ENCODE peak calls at places on chromosomes 3 and 15, in four cellular contexts. One of them, this sample, is unnamed.
A peak's percentile ranks its signal among the peaks of the same experiment; 100 is the strongest.

GRCh38 chr3:172203522-172204258 is 164.3 kb downstream of the FNDC3B start:
- DNase-seq in endothelial cell of umbilical vein: no peak
- DNase-seq in H1: no peak
- DNase-seq in GM12878: no peak
- DNase-seq in this sample: no peak

GRCh38 chr3:192639987-192640386 is 87.4 kb downstream of the FGF12 start:
- DNase-seq in endothelial cell of umbilical vein: no peak
- DNase-seq in H1: no peak
- DNase-seq in GM12878: no peak
- DNase-seq in this sample: no peak

GRCh38 chr3:72100062-72100511 is 315.1 kb upstream of the PROK2 start:
- DNase-seq in endothelial cell of umbilical vein: no peak
- DNase-seq in H1: no peak
- DNase-seq in GM12878: no peak
- DNase-seq in this sample: no peak

GRCh38 chr15:45026646-45027045 is 3.7 kb downstream of the SORD start:
- DNase-seq in endothelial cell of umbilical vein: peak; percentile 81
- DNase-seq in H1: no peak
- DNase-seq in GM12878: no peak
- DNase-seq in this sample: no peak

GRCh38 chr3:131387796-131388195 is 6.2 kb downstream of the NUDT16 start:
- DNase-seq in endothelial cell of umbilical vein: peak; percentile 27
- DNase-seq in H1: no peak
- DNase-seq in GM12878: no peak
- DNase-seq in this sample: no peak

GRCh38 chr3:78872195-78872594 is 895.6 kb downstream of the ROBO1 start:
- DNase-seq in endothelial cell of umbilical vein: peak; percentile 79
- DNase-seq in H1: no peak
- DNase-seq in GM12878: no peak
- DNase-seq in this sample: no peak

GRCh38 chr3:13411186-13411860 is 8.8 kb downstream of the NUP210 start:
- DNase-seq in endothelial cell of umbilical vein: no peak
- DNase-seq in H1: no peak
- DNase-seq in GM12878: no peak
- DNase-seq in this sample: no peak

GRCh38 chr3:155525324-155525833 is 219.5 kb downstream of the PLCH1 start:
- DNase-seq in endothelial cell of umbilical vein: no peak
- DNase-seq in H1: no peak
- DNase-seq in GM12878: no peak
- DNase-seq in this sample: no peak

GRCh38 chr3:31405515-31405914 is 127.2 kb upstream of the STT3B start:
- DNase-seq in endothelial cell of umbilical vein: no peak
- DNase-seq in H1: no peak
- DNase-seq in GM12878: no peak
- DNase-seq in this sample: no peak

GRCh38 chr3:146465713-146466465 is 3.5 kb downstream of the PLSCR2 start:
- DNase-seq in endothelial cell of umbilical vein: no peak
- DNase-seq in H1: no peak
- DNase-seq in GM12878: no peak
- DNase-seq in this sample: no peak

GRCh38 chr3:127083778-127084355 is 101.0 kb downstream of the PLXNA1 start:
- DNase-seq in endothelial cell of umbilical vein: no peak
- DNase-seq in H1: no peak
- DNase-seq in GM12878: no peak
- DNase-seq in this sample: no peak

GRCh38 chr3:66396161-66396760 is 104.6 kb downstream of the LRIG1 start:
- DNase-seq in endothelial cell of umbilical vein: no peak
- DNase-seq in H1: no peak
- DNase-seq in GM12878: no peak
- DNase-seq in this sample: no peak

GRCh38 chr3:195566797-195567196 is 16.9 kb downstream of the APOD start:
- DNase-seq in endothelial cell of umbilical vein: no peak
- DNase-seq in H1: no peak
- DNase-seq in GM12878: no peak
- DNase-seq in this sample: no peak

GRCh38 chr3:119594066-119594465 is 3.6 kb upstream of the PLA1A start:
- DNase-seq in endothelial cell of umbilical vein: no peak
- DNase-seq in H1: no peak
- DNase-seq in GM12878: no peak
- DNase-seq in this sample: no peak

GRCh38 chr3:120604784-120605183 is 8.6 kb downstream of the NDUFB4 start:
- DNase-seq in endothelial cell of umbilical vein: no peak
- DNase-seq in H1: no peak
- DNase-seq in GM12878: no peak
- DNase-seq in this sample: no peak

GRCh38 chr3:157938154-157938774 is 168.0 kb downstream of the SHOX2 start:
- DNase-seq in endothelial cell of umbilical vein: no peak
- DNase-seq in H1: no peak
- DNase-seq in GM12878: no peak
- DNase-seq in this sample: no peak

GRCh38 chr3:23550402-23550801 is 255.4 kb upstream of the UBE2E1 start:
- DNase-seq in endothelial cell of umbilical vein: no peak
- DNase-seq in H1: no peak
- DNase-seq in GM12878: peak; percentile 39
- DNase-seq in this sample: no peak

GRCh38 chr15:64507293-64507802 is 47.0 kb downstream of the ZNF609 start:
- DNase-seq in endothelial cell of umbilical vein: peak; percentile 82
- DNase-seq in H1: no peak
- DNase-seq in GM12878: peak; percentile 48
- DNase-seq in this sample: no peak

GRCh38 chr3:169661567-169662214 is 1.8 kb downstream of the MECOM start:
- DNase-seq in endothelial cell of umbilical vein: peak; percentile 65
- DNase-seq in H1: no peak
- DNase-seq in GM12878: no peak
- DNase-seq in this sample: no peak

GRCh38 chr15:40340038-40340739 is 550 bp downstream of the CCDC9B start:
- DNase-seq in endothelial cell of umbilical vein: peak; percentile 67
- DNase-seq in H1: no peak
- DNase-seq in GM12878: no peak
- DNase-seq in this sample: no peak

GRCh38 chr15:85580914-85581313 is 200.5 kb downstream of the AKAP13 start:
- DNase-seq in endothelial cell of umbilical vein: no peak
- DNase-seq in H1: no peak
- DNase-seq in GM12878: no peak
- DNase-seq in this sample: no peak

GRCh38 chr15:42110367-42110766 is 16.0 kb upstream of the PLA2G4D start:
- DNase-seq in endothelial cell of umbilical vein: no peak
- DNase-seq in H1: no peak
- DNase-seq in GM12878: no peak
- DNase-seq in this sample: no peak

GRCh38 chr15:92914103-92914499 is 14.0 kb downstream of the CHD2 start:
- DNase-seq in endothelial cell of umbilical vein: no peak
- DNase-seq in H1: no peak
- DNase-seq in GM12878: no peak
- DNase-seq in this sample: no peak

GRCh38 chr3:56775931-56776461 is 25.8 kb downstream of the ARHGEF3 start:
- DNase-seq in endothelial cell of umbilical vein: no peak
- DNase-seq in H1: no peak
- DNase-seq in GM12878: no peak
- DNase-seq in this sample: no peak

GRCh38 chr3:48990636-48991421 is 788 bp downstream of the P4HTM start:
- DNase-seq in endothelial cell of umbilical vein: peak; percentile 52
- DNase-seq in H1: no peak
- DNase-seq in GM12878: no peak
- DNase-seq in this sample: no peak

GRCh38 chr15:74330861-74331408 is 36.5 kb downstream of the CYP11A1 start:
- DNase-seq in endothelial cell of umbilical vein: no peak
- DNase-seq in H1: no peak
- DNase-seq in GM12878: no peak
- DNase-seq in this sample: no peak

GRCh38 chr15:74324714-74325113 is 42.7 kb downstream of the CYP11A1 start:
- DNase-seq in endothelial cell of umbilical vein: no peak
- DNase-seq in H1: no peak
- DNase-seq in GM12878: no peak
- DNase-seq in this sample: no peak

GRCh38 chr15:74328331-74329056 is 39.0 kb downstream of the CYP11A1 start:
- DNase-seq in endothelial cell of umbilical vein: no peak
- DNase-seq in H1: no peak
- DNase-seq in GM12878: no peak
- DNase-seq in this sample: no peak

GRCh38 chr15:74326759-74327158 is 40.7 kb downstream of the CYP11A1 start:
- DNase-seq in endothelial cell of umbilical vein: no peak
- DNase-seq in H1: no peak
- DNase-seq in GM12878: no peak
- DNase-seq in this sample: no peak

DNA sequence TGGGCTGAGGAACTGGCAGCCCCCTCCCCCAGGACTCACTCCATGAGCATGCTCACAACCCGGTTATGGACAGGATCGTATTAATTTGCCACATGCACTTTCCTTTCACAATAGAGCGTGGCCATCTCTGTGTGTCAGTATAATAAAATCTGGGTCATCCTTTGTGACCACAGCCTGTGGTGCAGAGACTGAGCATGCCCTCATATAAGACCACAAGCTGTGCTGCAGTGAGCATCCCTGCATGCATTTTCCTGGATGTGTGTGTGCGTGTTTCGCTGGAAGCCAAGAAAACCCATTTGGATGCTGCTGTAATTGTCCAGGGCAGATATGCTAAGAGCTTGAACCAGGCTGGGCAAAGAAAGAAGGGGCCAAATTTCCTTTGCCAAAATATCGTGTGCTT is 39.7 kb downstream of the CYP11A1 start:
- DNase-seq in endothelial cell of umbilical vein: no peak
- DNase-seq in H1: no peak
- DNase-seq in GM12878: no peak
- DNase-seq in this sample: no peak
- TF ChIP-seq POLR2AphosphoS5 in endothelial cell of umbilical vein: no peak
- TF ChIP-seq POLR2AphosphoS5 in H1: no peak
- TF ChIP-seq POLR2AphosphoS5 in GM12878: no peak
- TF ChIP-seq POLR2AphosphoS5 in this sample: no peak

DNA sequence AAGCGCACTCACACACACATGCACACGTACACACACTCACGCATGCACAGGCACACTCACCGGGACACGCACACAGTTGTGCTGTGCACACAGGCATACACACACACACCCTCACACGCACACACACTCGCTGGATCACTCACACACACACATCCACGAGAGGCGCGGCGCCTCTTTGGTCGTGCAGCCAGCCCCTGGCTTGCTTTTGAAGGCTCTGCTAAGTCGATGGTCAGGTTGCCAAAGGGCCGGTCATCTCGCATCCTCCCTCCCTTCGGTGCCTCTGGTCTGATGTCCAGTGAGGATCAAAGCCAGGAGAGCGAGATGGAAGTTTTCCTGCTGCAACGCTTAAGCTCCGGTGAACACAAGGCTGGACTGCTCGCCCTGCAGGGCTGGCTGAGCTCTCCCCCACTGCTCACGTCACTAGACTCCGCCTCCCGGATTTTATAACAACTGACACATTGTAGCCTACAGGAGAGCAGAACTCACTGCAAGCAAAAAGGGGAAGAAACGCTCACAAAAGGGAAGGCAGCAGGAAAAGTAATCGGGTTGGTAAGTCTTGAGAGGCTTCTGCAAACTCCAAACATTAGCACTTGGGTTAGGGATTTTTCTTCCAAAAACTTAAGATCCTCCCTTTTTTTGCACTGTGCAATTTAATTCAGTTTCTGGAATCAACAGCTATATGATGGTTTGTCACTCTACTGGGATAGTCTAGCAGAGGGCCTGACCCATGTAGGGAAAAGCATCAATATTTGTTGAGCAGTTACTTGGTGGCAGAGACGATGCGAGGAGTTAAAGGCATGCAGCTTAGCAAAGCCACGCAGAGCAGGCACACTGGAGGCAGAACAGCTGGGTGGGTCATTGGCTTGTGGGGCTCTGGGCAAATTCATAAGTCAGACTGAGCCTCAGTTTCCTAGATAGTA is at the start of gene SRGAP3:
- DNase-seq in endothelial cell of umbilical vein: peak; percentile 89
- DNase-seq in H1: peak; percentile 54
- DNase-seq in GM12878: peak; percentile 73
- DNase-seq in this sample: no peak
- TF ChIP-seq EZH2 in endothelial cell of umbilical vein: no peak
- TF ChIP-seq EZH2 in H1: no peak
- TF ChIP-seq EZH2 in GM12878: no peak
- TF ChIP-seq EZH2 in this sample: no peak

GRCh38 chr3:14687360-14687759 is 12.4 kb downstream of the C3orf20 start:
- DNase-seq in endothelial cell of umbilical vein: no peak
- DNase-seq in H1: no peak
- DNase-seq in GM12878: no peak
- DNase-seq in this sample: no peak

GRCh38 chr3:14691239-14691638 is 16.3 kb downstream of the C3orf20 start:
- DNase-seq in endothelial cell of umbilical vein: no peak
- DNase-seq in H1: no peak
- DNase-seq in GM12878: peak; percentile 74
- DNase-seq in this sample: no peak

GRCh38 chr3:14691719-14692118 is 16.8 kb downstream of the C3orf20 start:
- DNase-seq in endothelial cell of umbilical vein: no peak
- DNase-seq in H1: no peak
- DNase-seq in GM12878: no peak
- DNase-seq in this sample: no peak

GRCh38 chr3:14689247-14689980 is 14.5 kb downstream of the C3orf20 start:
- DNase-seq in endothelial cell of umbilical vein: no peak
- DNase-seq in H1: no peak
- DNase-seq in GM12878: peak; percentile 52
- DNase-seq in this sample: no peak

DNA sequence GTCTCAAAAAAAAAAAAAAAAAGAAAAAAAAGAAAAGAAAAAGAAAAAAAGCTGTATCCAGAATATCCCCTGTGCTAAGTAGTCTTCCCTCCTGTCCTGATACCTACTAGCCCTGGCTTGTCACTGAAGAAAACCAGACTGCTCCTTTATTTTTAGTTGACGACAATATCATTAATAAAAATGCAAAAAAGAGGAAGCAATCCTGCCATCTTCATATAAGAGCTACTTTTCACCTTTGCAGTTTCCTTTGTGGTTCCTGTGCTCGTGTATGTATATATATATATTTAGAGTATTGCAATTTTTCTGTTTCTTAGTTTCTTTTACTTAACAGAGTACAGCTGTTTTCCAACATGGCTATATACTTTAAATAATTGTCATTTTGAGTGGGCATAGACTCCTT is 13.6 kb downstream of the C3orf20 start:
- DNase-seq in endothelial cell of umbilical vein: no peak
- DNase-seq in H1: no peak
- DNase-seq in GM12878: peak; percentile 60
- DNase-seq in this sample: no peak
- H3K9ac ChIP-seq in endothelial cell of umbilical vein: no peak overlapping the region
- H3K9ac ChIP-seq in H1: no peak overlapping the region
- H3K9ac ChIP-seq in GM12878: peak overlapping the region; percentile 23
- H3K9ac ChIP-seq in this sample: no peak overlapping the region

GRCh38 chr3:147538034-147538433 is 128.9 kb downstream of the ZIC1 start:
- DNase-seq in endothelial cell of umbilical vein: no peak
- DNase-seq in H1: no peak
- DNase-seq in GM12878: no peak
- DNase-seq in this sample: no peak
- TF ChIP-seq POLR2AphosphoS5 in endothelial cell of umbilical vein: no peak
- TF ChIP-seq POLR2AphosphoS5 in H1: no peak
- TF ChIP-seq POLR2AphosphoS5 in GM12878: no peak
- TF ChIP-seq POLR2AphosphoS5 in this sample: no peak